ENCODE peak calls at places on chromosomes 13 and 19, in ten cellular contexts. R is tibial nerve; S is psoas muscle; P is astrocyte of the spinal cord; G is brain microvascular endothelial cell; D is CD8-positive, alpha-beta T cell; V is fibroblast of lung; O is colonic mucosa; U is fibroblast of the aortic adventitia; M is stomach. H is an unnamed sample.
A peak's percentile ranks its signal among the peaks of the same experiment; 100 is the strongest.

GRCh38 chr13:109642358-109642757 is 144.0 kb downstream of the IRS2 start:
- DNase-seq in R (no peak), S (no peak), V (no peak), O (no peak), P (no peak), G (no peak), U (no peak), M (no peak), D (no peak), H (no peak)

GRCh38 chr19:55105237-55105636 is 12.2 kb downstream of the PPP1R12C start:
- DNase-seq in D (no peak), G (no peak), O (no peak), R (no peak), U (no peak), S (no peak), V (no peak), M (no peak), P (no peak), H (no peak)

GRCh38 chr19:38685666-38686529 is 38.4 kb downstream of the ACTN4 start:
- DNase-seq in U (peak; percentile 83), M (no peak), G (peak; percentile 70), D (no peak), P (peak; percentile 76), S (no peak), O (no peak), R (no peak), V (peak; percentile 67), H (peak; percentile 67)

GRCh38 chr19:45908956-45909355 is 5.6 kb downstream of the NANOS2 start:
- DNase-seq in S (no peak), V (no peak), O (no peak), G (no peak), M (no peak), R (no peak), P (peak; percentile 20), D (no peak), U (no peak), H (no peak)

GRCh38 chr19:46296722-46297431 is at the start of gene HIF3A:
- DNase-seq in S (no peak), G (no peak), R (no peak), U (no peak), M (peak; percentile 78), D (no peak), P (peak; percentile 58), O (peak; percentile 74), V (peak; percentile 80), H (no peak)

GRCh38 chr19:46482645-46483044 is 11.3 kb upstream of the PNMA8A start:
- DNase-seq in D (no peak), P (no peak), V (peak; percentile 33), U (peak; percentile 42), R (no peak), G (peak; percentile 27), O (no peak), M (no peak), S (no peak), H (no peak)

GRCh38 chr13:46079770-46080169 is 25.1 kb downstream of the CPB2 start:
- DNase-seq in O (no peak), M (no peak), U (no peak), D (no peak), V (no peak), R (no peak), P (no peak), G (no peak), S (no peak), H (no peak)

GRCh38 chr19:53432088-53432661 is 391 bp downstream of the ZNF761 start:
- DNase-seq in M (peak; percentile 27), P (no peak), O (no peak), D (no peak), R (no peak), U (peak; percentile 16), V (peak; percentile 11), S (peak; percentile 48), G (peak; percentile 0), H (peak; percentile 13)

GRCh38 chr19:53824134-53824611 is at the start of gene NLRP12:
- DNase-seq in G (no peak), V (no peak), P (no peak), D (no peak), R (no peak), M (no peak), S (no peak), O (no peak), U (no peak), H (no peak)

GRCh38 chr19:5910638-5910907 is 3.5 kb upstream of the CAPS start:
- DNase-seq in R (no peak), O (no peak), G (no peak), D (no peak), V (no peak), M (no peak), S (no peak), P (no peak), U (no peak), H (no peak)

DNA sequence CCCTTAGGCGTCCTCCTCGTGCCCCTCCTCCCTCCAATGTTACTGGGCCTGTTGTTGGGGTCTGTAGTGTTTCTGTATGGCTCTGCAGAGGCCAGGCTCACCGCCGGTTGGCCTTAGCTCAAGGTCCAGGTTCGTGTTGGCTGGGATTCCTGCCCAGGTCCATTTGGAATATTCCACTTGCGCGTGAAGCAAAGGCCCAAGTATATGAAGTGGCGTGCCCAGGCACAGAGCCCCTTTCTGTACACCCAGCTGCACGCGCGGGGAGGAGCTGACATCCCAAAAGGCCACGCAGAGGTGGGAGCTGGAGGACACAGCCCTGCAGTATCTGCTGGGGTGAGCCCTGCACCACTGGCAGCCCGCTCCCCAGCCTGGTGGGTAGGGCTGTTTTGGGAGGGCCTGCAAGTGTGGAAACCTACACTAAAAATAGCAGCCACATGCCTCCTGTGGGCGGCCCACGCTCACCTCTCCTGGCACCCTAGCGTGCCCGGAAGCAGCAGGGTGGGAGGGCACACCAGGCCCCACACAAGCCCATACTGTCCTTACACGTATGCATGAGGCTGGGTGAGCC is 30.2 kb downstream of the CRTC1 start:
- DNase-seq in P (no peak), R (no peak), O (no peak), D (no peak), M (no peak), S (no peak), G (no peak), V (no peak), U (no peak), H (no peak)
- TF ChIP-seq CTCF in P (no peak), R (no peak), O (no peak), D (no peak), M (no peak), S (no peak), G (no peak), V (no peak), U (no peak), H (no peak)

GRCh38 chr19:50488795-50489194 is 12.1 kb upstream of the GARIN5A start:
- DNase-seq in D (no peak), P (no peak), M (no peak), O (no peak), V (no peak), R (no peak), S (no peak), U (no peak), G (no peak), H (no peak)

GRCh38 chr19:50492303-50493052 is 15.8 kb upstream of the GARIN5A start:
- DNase-seq in S (peak; percentile 43), P (no peak), M (no peak), G (no peak), V (no peak), R (no peak), D (no peak), U (no peak), O (no peak), H (no peak)

GRCh38 chr19:50489461-50490011 is 12.9 kb upstream of the GARIN5A start:
- DNase-seq in P (no peak), S (peak; percentile 30), M (no peak), R (no peak), G (no peak), D (no peak), O (no peak), V (no peak), U (no peak), H (no peak)

GRCh38 chr19:50490991-50491472 is 14.4 kb upstream of the GARIN5A start:
- DNase-seq in V (no peak), M (no peak), O (no peak), R (no peak), D (no peak), P (no peak), G (no peak), S (peak; percentile 75), U (no peak), H (no peak)

DNA sequence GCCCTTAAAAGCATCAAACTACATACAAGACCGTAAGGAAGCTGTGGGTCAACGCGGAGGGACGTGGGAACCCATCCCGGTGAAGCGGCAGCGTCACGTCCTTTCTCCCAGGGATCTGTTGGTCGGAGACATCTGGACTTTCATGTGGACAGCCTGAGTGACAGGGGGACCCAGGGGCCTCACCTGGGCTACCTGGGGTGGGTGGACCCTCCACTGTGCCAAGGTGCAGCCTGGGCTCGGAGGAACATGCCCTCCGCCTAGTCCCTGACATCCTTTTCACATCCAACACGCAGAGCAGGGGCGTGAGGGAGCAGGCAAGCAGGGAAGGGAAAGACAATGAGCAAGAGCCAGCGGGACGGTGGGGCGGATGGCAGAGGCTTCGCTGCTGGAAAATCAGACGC is 13.8 kb upstream of the GARIN5A start:
- DNase-seq in V (no peak), M (no peak), G (no peak), O (no peak), S (no peak), D (no peak), P (no peak), R (no peak), U (no peak), H (no peak)
- H3K4me3 ChIP-seq in V (no peak overlapping the region), M (no peak overlapping the region), G (no peak overlapping the region), O (no peak overlapping the region), S (peak overlapping the region; percentile 31), D (no peak overlapping the region), P (no peak overlapping the region), R (no peak overlapping the region), U (no peak overlapping the region), H (no peak overlapping the region)

GRCh38 chr19:49073514-49074378 is 1.2 kb upstream of the KCNA7 start:
- DNase-seq in P (no peak), G (no peak), D (no peak), S (peak; percentile 74), R (no peak), O (no peak), V (no peak), U (no peak), M (no peak), H (no peak)
- TF ChIP-seq CTCF in P (peak; percentile 30), G (peak; percentile 65), D (no peak), S (peak; percentile 51), R (no peak), O (no peak), V (peak; percentile 19), U (peak; percentile 26), M (no peak), H (peak; percentile 15)

DNA sequence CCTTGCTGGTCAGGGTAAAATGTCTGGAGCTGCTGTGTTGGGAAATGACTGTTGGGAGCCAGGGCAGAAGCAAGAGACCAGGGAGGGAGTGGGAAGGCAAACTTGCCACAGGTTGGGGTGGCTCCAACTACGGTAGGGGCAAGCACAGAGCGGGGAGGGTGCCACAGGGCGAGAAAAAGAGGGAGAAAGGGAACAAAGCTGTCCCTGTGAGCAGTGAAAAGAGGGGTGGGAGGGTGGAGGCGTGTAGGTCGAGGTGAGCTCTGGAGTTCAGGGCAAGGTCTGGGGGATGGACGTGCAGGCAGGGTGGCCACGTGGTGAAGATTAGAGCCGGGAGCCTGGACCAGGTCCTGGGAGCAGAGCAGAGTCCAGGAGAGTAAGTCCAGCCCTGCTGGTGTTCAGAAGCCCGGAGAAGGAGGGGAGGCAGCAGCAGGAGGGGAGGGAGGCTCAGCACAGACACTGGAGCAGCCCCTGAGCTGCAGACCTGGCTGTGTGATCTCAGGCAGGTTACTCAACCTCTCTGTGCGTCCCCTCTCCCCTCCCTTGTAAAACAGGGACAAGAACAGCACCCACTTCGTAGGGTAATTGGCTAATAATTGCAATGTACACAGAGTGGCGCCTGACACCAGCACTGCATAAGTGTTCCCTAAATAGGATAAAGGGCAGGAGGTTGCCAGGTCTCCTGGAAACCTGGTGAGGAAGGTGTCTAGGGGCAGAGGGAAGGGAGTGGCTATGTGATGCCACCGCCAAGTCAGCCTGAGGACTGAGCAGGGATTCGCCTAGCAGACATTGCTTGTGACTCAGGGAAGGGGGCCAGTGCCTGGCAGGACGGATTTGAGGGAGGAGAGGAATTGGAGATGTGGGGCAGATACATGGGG is 3.2 kb upstream of the POLR2E start:
- DNase-seq in V (no peak), R (no peak), U (peak; percentile 49), M (peak; percentile 60), G (no peak), D (no peak), P (no peak), O (peak; percentile 33), S (no peak), H (no peak)
- H3K4me3 ChIP-seq in V (no peak overlapping the region), R (no peak overlapping the region), U (no peak overlapping the region), M (no peak overlapping the region), G (no peak overlapping the region), D (no peak overlapping the region), P (no peak overlapping the region), O (no peak overlapping the region), S (no peak overlapping the region), H (no peak overlapping the region)

H was measured in GM12865.